ENCODE peak calls at places on chromosomes 3 and 15, in seven cellular contexts. One of them, this sample, is unnamed.

GRCh38 chr3:4978966-4979400 is 254 bp upstream of the BHLHE40 start:
- DNase-seq in right lobe of liver: peak
- DNase-seq in astrocyte: peak
- DNase-seq in activated CD8-positive, alpha-beta T cell treated with anti-CD3 and anti-CD28 coated beads for 36 hours: peak
- DNase-seq in HL-60: peak
- DNase-seq in HFFc6: peak
- DNase-seq in vagina: no peak
- DNase-seq in this sample: no peak

GRCh38 chr3:109819786-109820185 is 482.4 kb upstream of the DPPA4 start:
- DNase-seq in right lobe of liver: no peak
- DNase-seq in activated CD8-positive, alpha-beta T cell treated with anti-CD3 and anti-CD28 coated beads for 36 hours: no peak
- DNase-seq in astrocyte: no peak
- DNase-seq in HFFc6: no peak
- DNase-seq in HL-60: no peak
- DNase-seq in vagina: no peak
- DNase-seq in this sample: no peak

GRCh38 chr15:98776607-98777281 is 128.4 kb downstream of the IGF1R start:
- DNase-seq in HFFc6: no peak
- DNase-seq in astrocyte: peak
- DNase-seq in activated CD8-positive, alpha-beta T cell treated with anti-CD3 and anti-CD28 coated beads for 36 hours: peak
- DNase-seq in vagina: no peak
- DNase-seq in right lobe of liver: no peak
- DNase-seq in HL-60: peak
- DNase-seq in this sample: no peak

GRCh38 chr3:190456779-190457178 is 7.1 kb upstream of the TMEM207 start:
- DNase-seq in astrocyte: no peak
- DNase-seq in vagina: no peak
- DNase-seq in HL-60: no peak
- DNase-seq in HFFc6: no peak
- DNase-seq in right lobe of liver: no peak
- DNase-seq in activated CD8-positive, alpha-beta T cell treated with anti-CD3 and anti-CD28 coated beads for 36 hours: no peak
- DNase-seq in this sample: no peak

GRCh38 chr3:186826978-186827857 is 15.3 kb upstream of the ADIPOQ start:
- DNase-seq in HL-60: peak
- DNase-seq in activated CD8-positive, alpha-beta T cell treated with anti-CD3 and anti-CD28 coated beads for 36 hours: peak
- DNase-seq in astrocyte: peak
- DNase-seq in right lobe of liver: peak
- DNase-seq in vagina: no peak
- DNase-seq in HFFc6: peak
- DNase-seq in this sample: peak

GRCh38 chr3:101224739-101225138 is 95.6 kb downstream of the IMPG2 start:
- DNase-seq in activated CD8-positive, alpha-beta T cell treated with anti-CD3 and anti-CD28 coated beads for 36 hours: no peak
- DNase-seq in HL-60: no peak
- DNase-seq in astrocyte: no peak
- DNase-seq in vagina: no peak
- DNase-seq in HFFc6: no peak
- DNase-seq in right lobe of liver: no peak
- DNase-seq in this sample: no peak

GRCh38 chr3:30687930-30688570 is 81.6 kb downstream of the TGFBR2 start:
- DNase-seq in activated CD8-positive, alpha-beta T cell treated with anti-CD3 and anti-CD28 coated beads for 36 hours: no peak
- DNase-seq in astrocyte: no peak
- DNase-seq in vagina: no peak
- DNase-seq in HFFc6: no peak
- DNase-seq in HL-60: no peak
- DNase-seq in right lobe of liver: no peak
- DNase-seq in this sample: no peak

GRCh38 chr3:197353867-197354180 is 55.4 kb upstream of the DLG1 start:
- DNase-seq in HFFc6: no peak
- DNase-seq in HL-60: no peak
- DNase-seq in activated CD8-positive, alpha-beta T cell treated with anti-CD3 and anti-CD28 coated beads for 36 hours: no peak
- DNase-seq in vagina: no peak
- DNase-seq in right lobe of liver: no peak
- DNase-seq in astrocyte: no peak
- DNase-seq in this sample: no peak

GRCh38 chr3:4515896-4516295 is 22.7 kb downstream of the ITPR1 start:
- DNase-seq in vagina: no peak
- DNase-seq in HFFc6: no peak
- DNase-seq in activated CD8-positive, alpha-beta T cell treated with anti-CD3 and anti-CD28 coated beads for 36 hours: no peak
- DNase-seq in HL-60: no peak
- DNase-seq in astrocyte: no peak
- DNase-seq in right lobe of liver: no peak
- DNase-seq in this sample: no peak

GRCh38 chr3:114558271-114558670 is 264.4 kb downstream of the TIGIT start:
- DNase-seq in astrocyte: peak
- DNase-seq in activated CD8-positive, alpha-beta T cell treated with anti-CD3 and anti-CD28 coated beads for 36 hours: no peak
- DNase-seq in HL-60: no peak
- DNase-seq in vagina: no peak
- DNase-seq in HFFc6: peak
- DNase-seq in right lobe of liver: no peak
- DNase-seq in this sample: no peak

GRCh38 chr15:56244811-56245576 is 1.3 kb upstream of the RFX7 start:
- DNase-seq in HFFc6: no peak
- DNase-seq in vagina: no peak
- DNase-seq in right lobe of liver: peak
- DNase-seq in activated CD8-positive, alpha-beta T cell treated with anti-CD3 and anti-CD28 coated beads for 36 hours: peak
- DNase-seq in astrocyte: no peak
- DNase-seq in HL-60: peak
- DNase-seq in this sample: no peak

GRCh38 chr3:53890726-53891499 is 746 bp downstream of the SELENOK start:
- DNase-seq in vagina: no peak
- DNase-seq in activated CD8-positive, alpha-beta T cell treated with anti-CD3 and anti-CD28 coated beads for 36 hours: peak
- DNase-seq in HFFc6: no peak
- DNase-seq in right lobe of liver: no peak
- DNase-seq in HL-60: peak
- DNase-seq in astrocyte: peak
- DNase-seq in this sample: no peak

GRCh38 chr3:194367992-194368841 is 1.3 kb downstream of the LRRC15 start:
- DNase-seq in vagina: no peak
- DNase-seq in HFFc6: peak
- DNase-seq in activated CD8-positive, alpha-beta T cell treated with anti-CD3 and anti-CD28 coated beads for 36 hours: no peak
- DNase-seq in astrocyte: peak
- DNase-seq in right lobe of liver: no peak
- DNase-seq in HL-60: no peak
- DNase-seq in this sample: no peak

GRCh38 chr3:135860761-135861160 is 104.8 kb upstream of the PPP2R3A start:
- DNase-seq in right lobe of liver: no peak
- DNase-seq in HL-60: no peak
- DNase-seq in vagina: no peak
- DNase-seq in HFFc6: no peak
- DNase-seq in astrocyte: peak
- DNase-seq in activated CD8-positive, alpha-beta T cell treated with anti-CD3 and anti-CD28 coated beads for 36 hours: no peak
- DNase-seq in this sample: no peak

GRCh38 chr15:91420689-91421088 is 320.6 kb downstream of the SV2B start:
- DNase-seq in vagina: no peak
- DNase-seq in activated CD8-positive, alpha-beta T cell treated with anti-CD3 and anti-CD28 coated beads for 36 hours: no peak
- DNase-seq in HL-60: no peak
- DNase-seq in astrocyte: no peak
- DNase-seq in HFFc6: no peak
- DNase-seq in right lobe of liver: no peak
- DNase-seq in this sample: no peak

GRCh38 chr3:43707266-43707665 is 16.5 kb downstream of the ABHD5 start:
- DNase-seq in astrocyte: no peak
- DNase-seq in right lobe of liver: no peak
- DNase-seq in vagina: no peak
- DNase-seq in HL-60: no peak
- DNase-seq in HFFc6: no peak
- DNase-seq in activated CD8-positive, alpha-beta T cell treated with anti-CD3 and anti-CD28 coated beads for 36 hours: no peak
- DNase-seq in this sample: no peak

GRCh38 chr3:74301058-74301457 is 313.4 kb downstream of the CNTN3 start:
- DNase-seq in HFFc6: no peak
- DNase-seq in right lobe of liver: no peak
- DNase-seq in HL-60: no peak
- DNase-seq in astrocyte: no peak
- DNase-seq in vagina: no peak
- DNase-seq in activated CD8-positive, alpha-beta T cell treated with anti-CD3 and anti-CD28 coated beads for 36 hours: no peak
- DNase-seq in this sample: no peak

GRCh38 chr3:51982838-51983577 is at the start of gene ACY1:
- DNase-seq in astrocyte: peak
- DNase-seq in activated CD8-positive, alpha-beta T cell treated with anti-CD3 and anti-CD28 coated beads for 36 hours: peak
- DNase-seq in vagina: no peak
- DNase-seq in right lobe of liver: peak
- DNase-seq in HL-60: peak
- DNase-seq in HFFc6: peak
- DNase-seq in this sample: peak
- TF ChIP-seq CTCF in astrocyte: no peak
- TF ChIP-seq CTCF in activated CD8-positive, alpha-beta T cell treated with anti-CD3 and anti-CD28 coated beads for 36 hours: peak
- TF ChIP-seq CTCF in vagina: no peak
- TF ChIP-seq CTCF in right lobe of liver: no peak
- TF ChIP-seq CTCF in HL-60: no peak
- TF ChIP-seq CTCF in HFFc6: peak
- TF ChIP-seq CTCF in this sample: peak

DNA sequence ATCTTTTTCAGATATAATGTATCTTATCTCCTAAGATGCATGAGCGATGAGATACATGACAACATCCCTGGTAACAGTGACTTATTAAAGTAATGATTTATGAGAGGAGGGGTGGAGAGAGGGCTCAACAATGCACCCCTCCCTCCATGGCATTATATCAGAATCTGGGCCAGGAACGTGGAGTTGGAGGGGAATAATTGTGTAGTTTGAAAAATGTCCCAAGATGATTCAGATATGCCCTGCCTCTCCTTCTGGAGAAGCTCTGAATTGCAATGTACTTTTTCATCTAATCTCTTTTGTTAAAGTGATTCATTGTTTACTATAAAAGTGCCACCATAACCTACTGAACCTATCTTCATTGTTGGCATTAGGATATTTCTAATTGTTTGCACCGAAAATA is 86.5 kb downstream of the FRMD4B start:
- DNase-seq in vagina: no peak
- DNase-seq in activated CD8-positive, alpha-beta T cell treated with anti-CD3 and anti-CD28 coated beads for 36 hours: no peak
- DNase-seq in HL-60: no peak
- DNase-seq in HFFc6: no peak
- DNase-seq in astrocyte: no peak
- DNase-seq in right lobe of liver: no peak
- DNase-seq in this sample: no peak
- TF ChIP-seq CTCF in vagina: no peak
- TF ChIP-seq CTCF in activated CD8-positive, alpha-beta T cell treated with anti-CD3 and anti-CD28 coated beads for 36 hours: no peak
- TF ChIP-seq CTCF in HL-60: no peak
- TF ChIP-seq CTCF in HFFc6: peak
- TF ChIP-seq CTCF in astrocyte: peak
- TF ChIP-seq CTCF in right lobe of liver: no peak
- TF ChIP-seq CTCF in this sample: peak

GRCh38 chr15:69490356-69491050 is 37.9 kb downstream of the RPLP1 start:
- DNase-seq in HL-60: no peak
- DNase-seq in HFFc6: no peak
- DNase-seq in activated CD8-positive, alpha-beta T cell treated with anti-CD3 and anti-CD28 coated beads for 36 hours: no peak
- DNase-seq in astrocyte: no peak
- DNase-seq in right lobe of liver: no peak
- DNase-seq in vagina: no peak
- DNase-seq in this sample: no peak
- TF ChIP-seq CTCF in HL-60: no peak
- TF ChIP-seq CTCF in HFFc6: no peak
- TF ChIP-seq CTCF in activated CD8-positive, alpha-beta T cell treated with anti-CD3 and anti-CD28 coated beads for 36 hours: no peak
- TF ChIP-seq CTCF in astrocyte: no peak
- TF ChIP-seq CTCF in right lobe of liver: no peak
- TF ChIP-seq CTCF in vagina: no peak
- TF ChIP-seq CTCF in this sample: no peak

GRCh38 chr15:89870688-89871288 is 23.0 kb downstream of the AP3S2 start:
- DNase-seq in HL-60: no peak
- DNase-seq in activated CD8-positive, alpha-beta T cell treated with anti-CD3 and anti-CD28 coated beads for 36 hours: no peak
- DNase-seq in right lobe of liver: no peak
- DNase-seq in HFFc6: no peak
- DNase-seq in vagina: no peak
- DNase-seq in astrocyte: no peak
- DNase-seq in this sample: no peak

GRCh38 chr15:89860446-89860845 is 33.3 kb downstream of the AP3S2 start:
- DNase-seq in HFFc6: no peak
- DNase-seq in right lobe of liver: no peak
- DNase-seq in HL-60: no peak
- DNase-seq in activated CD8-positive, alpha-beta T cell treated with anti-CD3 and anti-CD28 coated beads for 36 hours: no peak
- DNase-seq in astrocyte: no peak
- DNase-seq in vagina: no peak
- DNase-seq in this sample: no peak

GRCh38 chr15:89863918-89864317 is 29.9 kb downstream of the AP3S2 start:
- DNase-seq in vagina: no peak
- DNase-seq in HFFc6: no peak
- DNase-seq in activated CD8-positive, alpha-beta T cell treated with anti-CD3 and anti-CD28 coated beads for 36 hours: no peak
- DNase-seq in HL-60: no peak
- DNase-seq in right lobe of liver: no peak
- DNase-seq in astrocyte: no peak
- DNase-seq in this sample: no peak

GRCh38 chr15:89860851-89861360 is 32.9 kb downstream of the AP3S2 start:
- DNase-seq in astrocyte: no peak
- DNase-seq in HFFc6: no peak
- DNase-seq in HL-60: no peak
- DNase-seq in vagina: no peak
- DNase-seq in activated CD8-positive, alpha-beta T cell treated with anti-CD3 and anti-CD28 coated beads for 36 hours: no peak
- DNase-seq in right lobe of liver: no peak
- DNase-seq in this sample: no peak

DNA sequence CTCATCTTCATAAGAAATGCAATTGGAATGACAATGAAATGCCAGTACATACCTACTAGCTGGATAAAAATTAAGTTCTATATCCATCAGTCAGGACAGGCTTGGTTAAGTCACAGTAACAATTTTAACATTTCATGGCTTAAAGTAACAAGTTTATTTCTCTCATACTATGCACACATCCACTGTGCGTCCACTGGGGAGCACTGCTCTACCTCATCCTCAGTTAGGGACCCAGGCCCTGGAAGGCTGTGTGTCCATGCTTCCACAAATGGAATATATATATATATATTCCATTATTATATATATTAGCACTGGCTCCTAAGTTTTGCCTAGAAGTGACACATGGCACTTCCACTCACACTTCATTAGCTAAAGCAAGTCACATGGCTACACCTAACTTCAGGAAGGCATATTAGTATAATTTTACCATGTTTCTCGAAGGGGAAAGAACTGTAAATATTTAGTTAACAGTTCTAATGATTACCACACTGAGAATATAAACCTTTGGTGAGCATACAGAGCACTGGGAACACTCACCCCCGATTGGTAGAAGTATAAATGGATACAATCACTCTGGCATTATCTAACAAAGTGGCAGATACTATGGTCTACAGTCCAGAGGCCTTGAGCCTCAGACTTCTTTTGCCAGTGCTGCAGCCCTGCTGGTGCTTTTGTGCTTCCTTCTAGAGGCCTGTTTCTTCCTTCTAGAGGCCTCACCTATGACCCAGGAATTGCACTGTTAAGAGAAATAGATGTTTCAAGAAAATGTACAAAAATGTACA is 28.6 kb downstream of the AP3S2 start:
- DNase-seq in right lobe of liver: no peak
- DNase-seq in HFFc6: no peak
- DNase-seq in vagina: no peak
- DNase-seq in HL-60: no peak
- DNase-seq in activated CD8-positive, alpha-beta T cell treated with anti-CD3 and anti-CD28 coated beads for 36 hours: no peak
- DNase-seq in astrocyte: no peak
- DNase-seq in this sample: no peak
- TF ChIP-seq CTCF in right lobe of liver: no peak
- TF ChIP-seq CTCF in HFFc6: peak
- TF ChIP-seq CTCF in vagina: no peak
- TF ChIP-seq CTCF in HL-60: no peak
- TF ChIP-seq CTCF in activated CD8-positive, alpha-beta T cell treated with anti-CD3 and anti-CD28 coated beads for 36 hours: no peak
- TF ChIP-seq CTCF in astrocyte: no peak
- TF ChIP-seq CTCF in this sample: no peak